ENCODE peak calls at places on chromosomes 12 and 14, in eight cellular contexts. P is psoas muscle, J is Karpas-422, V is PC-3, H is tibial nerve, T is pancreas, W is HCT116, E is lower lobe of right lung. I is an unnamed sample.

GRCh38 chr12:131710464-131711457 is at the start of gene SFSWAP:
- DNase-seq in P (peak; percentile 88), J (peak; percentile 92), V (peak; percentile 67), H (peak; percentile 60), T (peak; percentile 88), W (peak; percentile 51), E (peak; percentile 88), I (peak; percentile 59)

GRCh38 chr12:63917864-63918742 is 73.6 kb downstream of the SRGAP1 start:
- DNase-seq in P (no peak), J (peak; percentile 87), V (peak; percentile 99), H (peak; percentile 43), T (no peak), W (peak; percentile 91), E (no peak), I (no peak)

GRCh38 chr12:104680070-104680469 is 223.3 kb downstream of the CHST11 start:
- DNase-seq in P (no peak), J (peak; percentile 75), V (peak; percentile 49), H (no peak), T (no peak), W (peak; percentile 13), E (no peak), I (no peak)

GRCh38 chr12:57240926-57241555 is 9.9 kb downstream of the STAC3 start:
- DNase-seq in P (peak; percentile 71), J (peak; percentile 77), V (peak; percentile 27), H (no peak), T (peak; percentile 85), W (no peak), E (no peak), I (no peak)

GRCh38 chr12:124568431-124569374 is 1.3 kb upstream of the NCOR2 start:
- DNase-seq in P (peak; percentile 86), J (peak; percentile 96), V (peak; percentile 61), H (peak; percentile 82), T (no peak), W (no peak), E (peak; percentile 80), I (no peak)

GRCh38 chr12:103012884-103013283 is 55.4 kb downstream of the ASCL1 start:
- DNase-seq in P (no peak), J (no peak), V (no peak), H (no peak), T (no peak), W (no peak), E (no peak), I (no peak)

GRCh38 chr12:537772-538171 is 78.0 kb downstream of the B4GALNT3 start:
- DNase-seq in P (no peak), J (no peak), V (peak; percentile 75), H (no peak), T (no peak), W (peak; percentile 29), E (no peak), I (no peak)

GRCh38 chr14:37618498-37619041 is 23.1 kb downstream of the TTC6 start:
- DNase-seq in P (no peak), J (no peak), V (no peak), H (no peak), T (no peak), W (no peak), E (no peak), I (no peak)

GRCh38 chr12:71190822-71191221 is 33.0 kb upstream of the TSPAN8 start:
- DNase-seq in P (no peak), J (no peak), V (no peak), H (no peak), T (no peak), W (no peak), E (no peak), I (no peak)

GRCh38 chr12:34107781-34108404 is 85.6 kb downstream of the ALG10 start:
- DNase-seq in P (peak; percentile 38), J (no peak), V (no peak), H (no peak), T (peak; percentile 64), W (no peak), E (no peak), I (no peak)

GRCh38 chr12:34108967-34109366 is 86.7 kb downstream of the ALG10 start:
- DNase-seq in P (no peak), J (no peak), V (no peak), H (no peak), T (no peak), W (no peak), E (no peak), I (no peak)

GRCh38 chr12:34107016-34107415 is 84.7 kb downstream of the ALG10 start:
- DNase-seq in P (no peak), J (no peak), V (no peak), H (no peak), T (peak; percentile 54), W (no peak), E (no peak), I (no peak)

GRCh38 chr12:34108405-34108803 is 86.1 kb downstream of the ALG10 start:
- DNase-seq in P (peak; percentile 36), J (no peak), V (no peak), H (no peak), T (peak; percentile 47), W (no peak), E (no peak), I (no peak)

GRCh38 chr12:34109390-34109789 is 87.1 kb downstream of the ALG10 start:
- DNase-seq in P (no peak), J (no peak), V (no peak), H (no peak), T (no peak), W (no peak), E (no peak), I (no peak)
- H3K9me3 ChIP-seq in P (no peaks in the 10 kb centered on the region), J (peaks cover 7% of the 10 kb centered on the region), V (no peaks in the 10 kb centered on the region), H (no peaks in the 10 kb centered on the region), T (no peaks in the 10 kb centered on the region), W (no peaks in the 10 kb centered on the region), E (no peaks in the 10 kb centered on the region), I (no peaks in the 10 kb centered on the region)

GRCh38 chr12:34335819-34336262 is 313.5 kb downstream of the ALG10 start:
- DNase-seq in P (no peak), J (no peak), V (peak; percentile 50), H (no peak), T (no peak), W (no peak), E (no peak), I (no peak)

GRCh38 chr12:34334953-34335743 is 312.9 kb downstream of the ALG10 start:
- DNase-seq in P (no peak), J (no peak), V (no peak), H (no peak), T (no peak), W (no peak), E (no peak), I (no peak)

GRCh38 chr12:34333337-34333736 is 311.0 kb downstream of the ALG10 start:
- DNase-seq in P (no peak), J (no peak), V (peak; percentile 53), H (no peak), T (no peak), W (no peak), E (no peak), I (no peak)

GRCh38 chr12:34336619-34337465 is 314.5 kb downstream of the ALG10 start:
- DNase-seq in P (no peak), J (no peak), V (no peak), H (no peak), T (no peak), W (no peak), E (no peak), I (no peak)

GRCh38 chr12:34334538-34334937 is 312.2 kb downstream of the ALG10 start:
- DNase-seq in P (no peak), J (no peak), V (no peak), H (no peak), T (no peak), W (no peak), E (no peak), I (no peak)
- H3K9me3 ChIP-seq in P (no peaks in the 10 kb centered on the region), J (peaks cover 14% of the 10 kb centered on the region), V (no peaks in the 10 kb centered on the region), H (no peaks in the 10 kb centered on the region), T (no peaks in the 10 kb centered on the region), W (no peaks in the 10 kb centered on the region), E (peaks cover 9% of the 10 kb centered on the region), I (no peaks in the 10 kb centered on the region)

DNA sequence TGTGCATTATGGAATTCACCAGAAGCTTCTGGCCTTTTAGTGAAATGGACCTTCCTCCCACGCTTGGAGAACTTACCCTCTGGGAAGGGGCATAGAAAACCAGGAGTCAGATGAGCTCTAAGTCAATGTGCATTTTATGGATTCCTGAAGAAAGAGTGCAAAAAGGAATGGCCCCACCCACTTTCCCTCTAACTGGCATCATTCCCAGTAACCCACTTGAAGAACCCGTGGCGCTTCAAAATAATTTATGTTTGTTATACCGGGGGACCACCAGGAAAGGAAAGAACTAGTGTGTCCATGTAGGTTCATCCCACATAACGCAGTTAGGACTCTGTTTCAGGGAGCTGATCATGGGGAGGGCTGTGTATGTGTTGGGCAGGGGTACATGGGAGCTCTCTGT is 1153.4 kb downstream of the TMEM121 start:
- DNase-seq in P (no peak), J (no peak), V (no peak), H (no peak), T (no peak), W (no peak), E (no peak), I (no peak)
- H3K9me3 ChIP-seq in P (no peaks in the 10 kb centered on the region), J (no peaks in the 10 kb centered on the region), V (peaks cover 3% of the 10 kb centered on the region), H (no peaks in the 10 kb centered on the region), T (no peaks in the 10 kb centered on the region), W (no peaks in the 10 kb centered on the region), E (no peaks in the 10 kb centered on the region), I (no peaks in the 10 kb centered on the region)

GRCh38 chr12:133135747-133136146 is 5.3 kb downstream of the ZNF10 start:
- DNase-seq in P (no peak), J (no peak), V (no peak), H (no peak), T (no peak), W (no peak), E (no peak), I (no peak)

GRCh38 chr12:133129368-133130037 is 571 bp downstream of the ZNF891 start:
- DNase-seq in P (no peak), J (no peak), V (peak; percentile 35), H (no peak), T (no peak), W (no peak), E (no peak), I (no peak)

GRCh38 chr12:133130808-133131128 is 341 bp downstream of the ZNF10 start:
- DNase-seq in P (peak; percentile 62), J (peak; percentile 65), V (no peak), H (peak; percentile 43), T (peak; percentile 48), W (no peak), E (peak; percentile 65), I (peak; percentile 16)

GRCh38 chr12:133124674-133125073 is 5.4 kb downstream of the ZNF891 start:
- DNase-seq in P (no peak), J (no peak), V (no peak), H (no peak), T (no peak), W (no peak), E (no peak), I (no peak)

DNA sequence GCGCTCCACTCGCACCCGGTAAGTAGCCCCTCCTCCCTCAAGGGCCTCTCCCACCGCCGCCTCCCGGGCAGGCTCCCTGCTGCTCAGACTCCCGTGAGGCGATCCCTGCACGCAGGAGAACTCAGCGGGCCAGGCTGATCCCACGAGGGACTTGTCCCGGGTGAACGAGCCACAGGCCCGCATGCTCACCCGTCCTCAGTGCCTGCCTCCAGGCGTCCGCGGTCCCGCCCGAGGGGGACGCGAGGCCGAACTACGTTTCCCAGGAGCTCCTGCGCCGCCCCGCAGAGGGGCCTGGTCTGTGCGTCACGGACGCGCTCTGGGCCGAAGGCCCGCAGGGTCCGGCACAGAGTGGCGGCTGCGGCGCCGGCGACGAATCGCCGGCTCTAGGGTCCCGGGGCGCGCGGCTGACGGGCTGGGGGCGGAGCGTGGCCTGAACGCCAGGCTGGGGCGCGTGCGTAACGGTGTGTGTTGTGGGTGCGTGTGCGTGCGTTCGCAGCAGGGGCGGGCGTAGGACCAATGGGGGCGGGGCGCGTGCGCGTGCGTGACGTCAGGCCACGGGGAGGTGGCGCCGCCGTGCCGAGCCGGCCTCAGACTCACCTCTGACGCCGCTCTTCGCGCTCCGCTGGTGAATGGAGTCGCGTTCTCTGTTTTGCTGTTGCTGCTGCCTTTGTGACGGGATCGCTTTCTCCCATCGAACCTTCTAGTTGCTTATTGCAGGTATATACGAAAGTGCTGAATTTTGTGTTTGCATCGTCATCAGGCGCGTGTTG is at the start of the genes ZNF10 and ZNF891:
- DNase-seq in P (peak; percentile 98), J (peak; percentile 99), V (peak; percentile 91), H (peak; percentile 93), T (peak; percentile 98), W (no peak), E (peak; percentile 97), I (peak; percentile 96)
- H3K9me3 ChIP-seq in P (peaks cover 74% of the 10 kb centered on the region), J (peaks cover 53% of the 10 kb centered on the region), V (peaks cover 41% of the 10 kb centered on the region), H (no peaks in the 10 kb centered on the region), T (no peaks in the 10 kb centered on the region), W (peaks cover 5% of the 10 kb centered on the region), E (peaks cover 66% of the 10 kb centered on the region), I (peaks cover 22% of the 10 kb centered on the region)